ENCODE peak calls at places on chromosomes 13 and 19, in six cellular contexts. T is K562, Y is HCT116, L is GM12878, Z is H1, N is HepG2. Q is an unnamed sample.
A peak's percentile ranks its signal among the peaks of the same experiment; 100 is the strongest.

GRCh38 chr19:48351341-48351752 is 12.4 kb downstream of the TMEM143 start:
- DNase-seq in Y (no peak), T (peak; percentile 81), Z (peak; percentile 97), L (no peak), N (peak; percentile 63), Q (peak; percentile 50)

GRCh38 chr19:45900661-45901431 is 1.6 kb downstream of the MYPOP start:
- DNase-seq in N (no peak), Y (no peak), L (no peak), T (no peak), Z (no peak), Q (no peak)

GRCh38 chr19:10424011-10424637 is 3.8 kb downstream of the PDE4A start:
- DNase-seq in N (peak; percentile 58), L (no peak), Z (peak; percentile 97), T (peak; percentile 88), Y (no peak), Q (no peak)

GRCh38 chr13:41179593-41180250 is 14.6 kb downstream of the KBTBD7 start:
- DNase-seq in T (no peak), N (no peak), Y (no peak), Z (no peak), L (no peak), Q (no peak)

GRCh38 chr13:75870397-75870801 is 234.3 kb downstream of the LMO7 start:
- DNase-seq in Z (peak; percentile 62), N (no peak), T (peak; percentile 26), Y (no peak), L (no peak), Q (no peak)

GRCh38 chr13:99726261-99726894 is 225.1 kb downstream of the TM9SF2 start:
- DNase-seq in L (no peak), N (no peak), T (no peak), Z (peak; percentile 42), Y (no peak), Q (no peak)

GRCh38 chr13:22883961-22884360 is 296.8 kb upstream of the SGCG start:
- DNase-seq in Y (no peak), N (no peak), T (no peak), Z (no peak), L (no peak), Q (no peak)

GRCh38 chr13:28239374-28239773 is 101.0 kb downstream of the PAN3 start:
- DNase-seq in Z (no peak), T (no peak), N (no peak), L (no peak), Y (no peak), Q (no peak)

GRCh38 chr13:75319244-75319643 is 162.7 kb downstream of the TBC1D4 start:
- DNase-seq in Z (no peak), N (peak; percentile 16), Y (no peak), T (no peak), L (no peak), Q (no peak)

GRCh38 chr19:7718668-7719067 is 13.2 kb downstream of the CLEC4G start:
- DNase-seq in T (no peak), Y (no peak), Z (no peak), N (no peak), L (no peak), Q (no peak)

GRCh38 chr19:53985863-53986262 is 5.6 kb upstream of the CACNG6 start:
- DNase-seq in Y (no peak), N (no peak), Z (no peak), L (no peak), T (no peak), Q (no peak)

GRCh38 chr13:113183450-113184129 is 24.9 kb downstream of the PCID2 start:
- DNase-seq in Z (no peak), Y (no peak), L (no peak), T (no peak), N (peak; percentile 85), Q (no peak)

GRCh38 chr13:35930665-35931631 is 200.2 kb downstream of the DCLK1 start:
- DNase-seq in N (no peak), Y (no peak), Z (no peak), T (no peak), L (peak; percentile 8), Q (no peak)

GRCh38 chr13:99798756-99799155 is 172.8 kb downstream of the ZIC5 start:
- DNase-seq in L (no peak), N (no peak), T (no peak), Y (no peak), Z (no peak), Q (no peak)

GRCh38 chr19:19871932-19872331 is 6.2 kb downstream of the ZNF253 start:
- DNase-seq in Z (no peak), Y (no peak), N (no peak), L (no peak), T (no peak), Q (no peak)

GRCh38 chr19:2338751-2339643 is 10.5 kb downstream of the SPPL2B start:
- DNase-seq in Y (no peak), T (no peak), N (no peak), Z (no peak), L (no peak), Q (no peak)

GRCh38 chr13:65292488-65292901 is 1937.6 kb downstream of the PCDH9 start:
- DNase-seq in Y (no peak), L (no peak), N (no peak), Z (no peak), T (no peak), Q (peak; percentile 5)

GRCh38 chr13:98476538-98476966 is 100.4 kb downstream of the STK24 start:
- DNase-seq in L (peak; percentile 90), T (peak; percentile 74), Y (peak; percentile 64), Z (no peak), N (no peak), Q (no peak)

GRCh38 chr13:49421391-49421790 is 22.5 kb downstream of the CAB39L start:
- DNase-seq in L (peak; percentile 24), T (peak; percentile 35), N (peak; percentile 81), Z (peak; percentile 56), Y (peak; percentile 10), Q (no peak)

GRCh38 chr13:50587839-50588373 is 255.6 kb downstream of the DLEU7 start:
- DNase-seq in Y (no peak), L (no peak), N (no peak), T (no peak), Z (no peak), Q (no peak)

GRCh38 chr13:44865722-44866484 is 123.4 kb downstream of the NUFIP1 start:
- DNase-seq in L (no peak), Y (no peak), T (no peak), Z (no peak), N (no peak), Q (no peak)

GRCh38 chr19:42292042-42292960 is 9.6 kb upstream of the PRR19 start:
- DNase-seq in L (no peak), Y (no peak), N (no peak), Z (no peak), T (no peak), Q (no peak)

GRCh38 chr13:42214445-42214844 is 57.5 kb upstream of the AKAP11 start:
- DNase-seq in Z (no peak), Y (no peak), T (no peak), N (no peak), L (no peak), Q (no peak)

GRCh38 chr19:861756-862528 is 2.5 kb downstream of the CFD start:
- DNase-seq in Y (peak; percentile 63), N (peak; percentile 41), L (no peak), T (peak; percentile 98), Z (peak; percentile 96), Q (peak; percentile 77)

GRCh38 chr19:44624840-44625354 is 11.5 kb downstream of the IGSF23 start:
- DNase-seq in Z (no peak), L (no peak), T (no peak), Y (no peak), N (no peak), Q (no peak)

GRCh38 chr13:88544836-88545235 is 873.7 kb downstream of the SLITRK5 start:
- DNase-seq in N (no peak), L (no peak), Y (no peak), Z (no peak), T (no peak), Q (no peak)

GRCh38 chr19:15418112-15418587 is 638 bp downstream of the AKAP8L start:
- DNase-seq in Y (no peak), T (peak; percentile 37), Z (no peak), N (no peak), L (no peak), Q (no peak)

GRCh38 chr13:109918179-109918651 is 131.8 kb upstream of the IRS2 start:
- DNase-seq in N (no peak), Z (no peak), Y (no peak), L (no peak), T (no peak), Q (no peak)

DNA sequence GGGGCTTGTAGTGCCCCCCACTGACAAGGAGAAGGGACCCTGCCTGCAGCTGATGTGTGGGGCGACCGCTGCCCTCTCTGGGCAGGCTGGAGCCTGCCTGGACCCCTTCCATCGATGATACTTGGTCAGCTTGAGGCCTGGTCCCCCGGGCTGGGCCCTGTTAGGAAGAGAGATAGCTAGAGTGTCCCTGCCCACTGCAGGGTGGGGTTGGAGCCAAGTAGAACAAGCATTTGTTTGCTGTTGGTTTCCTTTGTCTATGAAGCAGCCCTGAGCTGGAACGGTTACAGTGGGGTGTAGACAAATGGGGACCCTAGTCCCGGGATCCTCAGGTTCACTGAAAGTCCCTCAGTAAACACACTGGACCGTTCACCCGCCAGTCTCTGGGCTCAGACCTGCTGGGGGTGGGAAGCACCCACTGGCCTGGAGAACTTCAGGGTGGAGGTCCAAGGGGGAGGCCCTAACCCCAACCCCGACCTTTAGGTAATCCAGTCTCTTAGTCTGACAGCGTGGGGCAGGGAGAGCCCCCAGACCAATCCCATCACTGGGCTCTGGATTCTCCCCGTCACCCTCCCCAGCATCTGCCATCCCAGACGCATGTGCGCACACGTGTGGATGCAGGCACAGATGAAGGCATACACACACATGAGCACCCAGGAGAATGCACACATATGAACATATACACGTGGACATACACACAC is 204.8 kb upstream of the ZNF536 start:
- DNase-seq in N (no peak), L (no peak), Z (peak; percentile 2), T (no peak), Y (no peak), Q (no peak)
- TF ChIP-seq ZNF274 in N (no peak), L (no peak), Z (no peak), T (no peak), Y (no peak), Q (no peak)

GRCh38 chr13:77349365-77349764 is 22.5 kb upstream of the MYCBP2 start:
- DNase-seq in Y (no peak), N (no peak), T (no peak), Z (no peak), L (no peak), Q (no peak)

GRCh38 chr13:77339408-77339807 is 12.5 kb upstream of the MYCBP2 start:
- DNase-seq in L (no peak), N (no peak), Y (no peak), Z (no peak), T (no peak), Q (no peak)

GRCh38 chr13:77343841-77344240 is 16.9 kb upstream of the MYCBP2 start:
- DNase-seq in N (no peak), Z (no peak), Y (no peak), T (no peak), L (no peak), Q (no peak)

GRCh38 chr13:77345150-77345780 is 18.4 kb upstream of the MYCBP2 start:
- DNase-seq in T (no peak), Y (no peak), N (no peak), Z (no peak), L (no peak), Q (no peak)
- TF ChIP-seq ZNF274 in T (no peak), Y (no peak), N (no peak), Z (no peak), L (no peak), Q (no peak)

GRCh38 chr13:47094734-47095434 is 198.0 kb upstream of the HTR2A start:
- DNase-seq in Z (no peak), Y (no peak), T (no peak), N (no peak), L (peak; percentile 48), Q (no peak)

GRCh38 chr13:47100214-47100853 is 203.5 kb upstream of the HTR2A start:
- DNase-seq in L (peak; percentile 45), N (no peak), T (no peak), Z (no peak), Y (no peak), Q (no peak)
- TF ChIP-seq ZNF274 in L (no peak), N (no peak), T (no peak), Z (no peak), Y (no peak), Q (no peak)

GRCh38 chr13:107276936-107277335 is 709.0 kb upstream of the ARGLU1 start:
- DNase-seq in N (no peak), T (no peak), Z (no peak), Y (no peak), L (no peak), Q (no peak)
- TF ChIP-seq ZNF274 in N (no peak), T (no peak), Z (no peak), Y (no peak), L (no peak), Q (no peak)